ENCODE peak calls at places on chromosomes 6 and 20, in ten cellular contexts. One of them, this sample, is unnamed.

GRCh38 chr20:41018153-41018552 is 10.5 kb upstream of the TOP1 start:
- DNase-seq in fibroblast of lung: no peak
- DNase-seq in lung: no peak
- DNase-seq in coronary artery: no peak
- DNase-seq in cardiac muscle cell: no peak
- DNase-seq in astrocyte of the spinal cord: no peak
- DNase-seq in transverse colon: no peak
- DNase-seq in A549: no peak
- DNase-seq in WERI-Rb-1: no peak
- DNase-seq in mesenchymal stem cell: no peak
- DNase-seq in this sample: no peak

GRCh38 chr20:17655865-17656489 is 26.1 kb downstream of the RRBP1 start:
- DNase-seq in fibroblast of lung: no peak
- DNase-seq in lung: no peak
- DNase-seq in coronary artery: no peak
- DNase-seq in cardiac muscle cell: no peak
- DNase-seq in astrocyte of the spinal cord: peak
- DNase-seq in transverse colon: no peak
- DNase-seq in A549: no peak
- DNase-seq in WERI-Rb-1: no peak
- DNase-seq in mesenchymal stem cell: no peak
- DNase-seq in this sample: peak

GRCh38 chr6:76940186-76940585 is 523.1 kb downstream of the HTR1B start:
- DNase-seq in fibroblast of lung: peak
- DNase-seq in lung: no peak
- DNase-seq in coronary artery: no peak
- DNase-seq in cardiac muscle cell: peak
- DNase-seq in astrocyte of the spinal cord: no peak
- DNase-seq in transverse colon: no peak
- DNase-seq in A549: no peak
- DNase-seq in WERI-Rb-1: no peak
- DNase-seq in mesenchymal stem cell: no peak
- DNase-seq in this sample: peak

GRCh38 chr6:15129872-15130271 is 116.0 kb upstream of the JARID2 start:
- DNase-seq in fibroblast of lung: no peak
- DNase-seq in lung: no peak
- DNase-seq in coronary artery: no peak
- DNase-seq in cardiac muscle cell: no peak
- DNase-seq in astrocyte of the spinal cord: no peak
- DNase-seq in transverse colon: no peak
- DNase-seq in A549: no peak
- DNase-seq in WERI-Rb-1: no peak
- DNase-seq in mesenchymal stem cell: no peak
- DNase-seq in this sample: no peak

GRCh38 chr6:126539022-126539421 is 199.1 kb downstream of the CENPW start:
- DNase-seq in fibroblast of lung: peak
- DNase-seq in lung: no peak
- DNase-seq in coronary artery: no peak
- DNase-seq in cardiac muscle cell: peak
- DNase-seq in astrocyte of the spinal cord: peak
- DNase-seq in transverse colon: no peak
- DNase-seq in A549: peak
- DNase-seq in WERI-Rb-1: no peak
- DNase-seq in mesenchymal stem cell: peak
- DNase-seq in this sample: peak

GRCh38 chr6:145891565-145891964 is 72.6 kb downstream of the SHPRH start:
- DNase-seq in fibroblast of lung: peak
- DNase-seq in lung: no peak
- DNase-seq in coronary artery: no peak
- DNase-seq in cardiac muscle cell: peak
- DNase-seq in astrocyte of the spinal cord: peak
- DNase-seq in transverse colon: no peak
- DNase-seq in A549: no peak
- DNase-seq in WERI-Rb-1: no peak
- DNase-seq in mesenchymal stem cell: peak
- DNase-seq in this sample: peak

GRCh38 chr6:33808781-33809180 is 5.0 kb upstream of the MLN start:
- DNase-seq in fibroblast of lung: no peak
- DNase-seq in lung: no peak
- DNase-seq in coronary artery: no peak
- DNase-seq in cardiac muscle cell: no peak
- DNase-seq in astrocyte of the spinal cord: no peak
- DNase-seq in transverse colon: no peak
- DNase-seq in A549: no peak
- DNase-seq in WERI-Rb-1: no peak
- DNase-seq in mesenchymal stem cell: no peak
- DNase-seq in this sample: no peak

GRCh38 chr20:52971498-52972189 is 514 bp upstream of the TSHZ2 start:
- DNase-seq in fibroblast of lung: no peak
- DNase-seq in lung: no peak
- DNase-seq in coronary artery: no peak
- DNase-seq in cardiac muscle cell: no peak
- DNase-seq in astrocyte of the spinal cord: no peak
- DNase-seq in transverse colon: no peak
- DNase-seq in A549: no peak
- DNase-seq in WERI-Rb-1: no peak
- DNase-seq in mesenchymal stem cell: no peak
- DNase-seq in this sample: no peak

GRCh38 chr6:28648878-28649375 is 123.2 kb downstream of the GPX5 start:
- DNase-seq in fibroblast of lung: no peak
- DNase-seq in lung: no peak
- DNase-seq in coronary artery: no peak
- DNase-seq in cardiac muscle cell: no peak
- DNase-seq in astrocyte of the spinal cord: no peak
- DNase-seq in transverse colon: no peak
- DNase-seq in A549: peak
- DNase-seq in WERI-Rb-1: no peak
- DNase-seq in mesenchymal stem cell: no peak
- DNase-seq in this sample: no peak
- H3K4me3 ChIP-seq in fibroblast of lung: peak
- H3K4me3 ChIP-seq in lung: no peak
- H3K4me3 ChIP-seq in coronary artery: peak
- H3K4me3 ChIP-seq in cardiac muscle cell: peak
- H3K4me3 ChIP-seq in astrocyte of the spinal cord: peak
- H3K4me3 ChIP-seq in transverse colon: peak
- H3K4me3 ChIP-seq in A549: peak
- H3K4me3 ChIP-seq in WERI-Rb-1: peak
- H3K4me3 ChIP-seq in mesenchymal stem cell: peak
- H3K4me3 ChIP-seq in this sample: peak

GRCh38 chr6:148771212-148771601 is 24.4 kb downstream of the UST start:
- DNase-seq in fibroblast of lung: no peak
- DNase-seq in lung: peak
- DNase-seq in coronary artery: no peak
- DNase-seq in cardiac muscle cell: no peak
- DNase-seq in astrocyte of the spinal cord: no peak
- DNase-seq in transverse colon: peak
- DNase-seq in A549: no peak
- DNase-seq in WERI-Rb-1: no peak
- DNase-seq in mesenchymal stem cell: no peak
- DNase-seq in this sample: no peak

GRCh38 chr6:148779142-148779562 is 32.3 kb downstream of the UST start:
- DNase-seq in fibroblast of lung: peak
- DNase-seq in lung: no peak
- DNase-seq in coronary artery: no peak
- DNase-seq in cardiac muscle cell: peak
- DNase-seq in astrocyte of the spinal cord: no peak
- DNase-seq in transverse colon: no peak
- DNase-seq in A549: no peak
- DNase-seq in WERI-Rb-1: no peak
- DNase-seq in mesenchymal stem cell: peak
- DNase-seq in this sample: peak

GRCh38 chr6:148780918-148781436 is 34.1 kb downstream of the UST start:
- DNase-seq in fibroblast of lung: no peak
- DNase-seq in lung: no peak
- DNase-seq in coronary artery: no peak
- DNase-seq in cardiac muscle cell: no peak
- DNase-seq in astrocyte of the spinal cord: no peak
- DNase-seq in transverse colon: no peak
- DNase-seq in A549: no peak
- DNase-seq in WERI-Rb-1: no peak
- DNase-seq in mesenchymal stem cell: no peak
- DNase-seq in this sample: no peak

GRCh38 chr6:148771896-148772554 is 25.2 kb downstream of the UST start:
- DNase-seq in fibroblast of lung: no peak
- DNase-seq in lung: no peak
- DNase-seq in coronary artery: no peak
- DNase-seq in cardiac muscle cell: no peak
- DNase-seq in astrocyte of the spinal cord: no peak
- DNase-seq in transverse colon: no peak
- DNase-seq in A549: no peak
- DNase-seq in WERI-Rb-1: no peak
- DNase-seq in mesenchymal stem cell: no peak
- DNase-seq in this sample: peak

DNA sequence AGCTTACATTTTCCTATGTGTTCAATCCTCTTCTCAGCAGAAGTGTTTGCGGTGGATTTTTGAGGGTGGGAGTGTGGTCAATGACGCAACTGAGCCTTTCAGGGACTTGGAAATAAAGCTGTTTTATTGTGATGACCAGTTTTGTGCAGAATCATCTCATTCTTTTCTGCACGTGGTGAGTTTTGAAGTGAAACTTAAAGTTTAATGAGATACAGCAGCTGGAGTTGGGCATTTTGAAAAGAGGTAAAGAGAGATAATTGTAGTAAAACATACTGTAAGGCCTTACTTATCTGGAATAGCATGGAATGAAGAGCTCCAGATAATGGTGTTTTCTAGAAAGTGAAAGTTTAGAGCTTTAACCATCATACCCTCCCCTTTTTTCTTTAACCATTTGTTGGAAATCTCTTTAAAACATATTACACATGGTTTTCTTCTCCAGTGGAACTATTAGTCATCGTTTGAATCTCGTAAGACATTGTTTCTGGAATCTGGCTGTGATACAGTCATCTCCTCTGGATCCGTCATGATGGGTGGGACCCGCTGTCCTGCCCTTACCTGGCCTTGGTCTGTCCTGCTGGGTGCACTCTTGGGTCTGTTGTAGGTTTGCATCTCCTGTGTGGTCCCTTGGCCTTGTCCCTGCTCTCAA is 29.6 kb downstream of the UST start:
- DNase-seq in fibroblast of lung: peak
- DNase-seq in lung: no peak
- DNase-seq in coronary artery: no peak
- DNase-seq in cardiac muscle cell: peak
- DNase-seq in astrocyte of the spinal cord: peak
- DNase-seq in transverse colon: no peak
- DNase-seq in A549: peak
- DNase-seq in WERI-Rb-1: no peak
- DNase-seq in mesenchymal stem cell: peak
- DNase-seq in this sample: peak
- H3K4me3 ChIP-seq in fibroblast of lung: peak
- H3K4me3 ChIP-seq in lung: no peak
- H3K4me3 ChIP-seq in coronary artery: no peak
- H3K4me3 ChIP-seq in cardiac muscle cell: no peak
- H3K4me3 ChIP-seq in astrocyte of the spinal cord: peak
- H3K4me3 ChIP-seq in transverse colon: no peak
- H3K4me3 ChIP-seq in A549: no peak
- H3K4me3 ChIP-seq in WERI-Rb-1: no peak
- H3K4me3 ChIP-seq in mesenchymal stem cell: peak
- H3K4me3 ChIP-seq in this sample: peak

GRCh38 chr6:156955494-156956183 is 178.5 kb downstream of the ARID1B start:
- DNase-seq in fibroblast of lung: no peak
- DNase-seq in lung: no peak
- DNase-seq in coronary artery: no peak
- DNase-seq in cardiac muscle cell: peak
- DNase-seq in astrocyte of the spinal cord: peak
- DNase-seq in transverse colon: peak
- DNase-seq in A549: no peak
- DNase-seq in WERI-Rb-1: no peak
- DNase-seq in mesenchymal stem cell: no peak
- DNase-seq in this sample: peak

GRCh38 chr6:156954781-156955180 is 177.6 kb downstream of the ARID1B start:
- DNase-seq in fibroblast of lung: no peak
- DNase-seq in lung: no peak
- DNase-seq in coronary artery: no peak
- DNase-seq in cardiac muscle cell: no peak
- DNase-seq in astrocyte of the spinal cord: no peak
- DNase-seq in transverse colon: no peak
- DNase-seq in A549: no peak
- DNase-seq in WERI-Rb-1: no peak
- DNase-seq in mesenchymal stem cell: no peak
- DNase-seq in this sample: no peak

GRCh38 chr6:156953478-156954146 is 176.4 kb downstream of the ARID1B start:
- DNase-seq in fibroblast of lung: peak
- DNase-seq in lung: no peak
- DNase-seq in coronary artery: no peak
- DNase-seq in cardiac muscle cell: peak
- DNase-seq in astrocyte of the spinal cord: peak
- DNase-seq in transverse colon: no peak
- DNase-seq in A549: peak
- DNase-seq in WERI-Rb-1: no peak
- DNase-seq in mesenchymal stem cell: peak
- DNase-seq in this sample: peak

GRCh38 chr6:156953125-156953477 is 175.9 kb downstream of the ARID1B start:
- DNase-seq in fibroblast of lung: no peak
- DNase-seq in lung: no peak
- DNase-seq in coronary artery: no peak
- DNase-seq in cardiac muscle cell: peak
- DNase-seq in astrocyte of the spinal cord: no peak
- DNase-seq in transverse colon: no peak
- DNase-seq in A549: no peak
- DNase-seq in WERI-Rb-1: no peak
- DNase-seq in mesenchymal stem cell: no peak
- DNase-seq in this sample: no peak

DNA sequence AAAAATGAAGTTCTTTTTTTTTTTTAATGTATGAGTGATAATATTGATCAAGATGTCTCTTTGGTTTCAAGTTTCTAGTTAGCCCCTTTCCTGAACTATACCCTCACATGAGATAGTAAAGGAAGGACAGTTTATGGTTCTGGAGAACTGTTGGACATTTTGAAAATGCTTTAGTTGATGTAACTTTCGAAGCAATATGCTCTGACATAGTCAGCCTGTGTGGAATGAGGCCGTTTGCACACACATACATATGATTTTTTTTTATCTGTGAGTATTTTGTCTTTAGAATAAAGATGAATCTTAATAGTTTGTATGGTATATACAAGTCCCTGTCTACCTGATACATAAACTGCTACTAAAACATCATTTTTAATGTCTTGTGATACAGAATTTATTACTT is 177.0 kb downstream of the ARID1B start:
- DNase-seq in fibroblast of lung: no peak
- DNase-seq in lung: no peak
- DNase-seq in coronary artery: no peak
- DNase-seq in cardiac muscle cell: no peak
- DNase-seq in astrocyte of the spinal cord: no peak
- DNase-seq in transverse colon: no peak
- DNase-seq in A549: no peak
- DNase-seq in WERI-Rb-1: no peak
- DNase-seq in mesenchymal stem cell: peak
- DNase-seq in this sample: peak
- H3K4me3 ChIP-seq in fibroblast of lung: no peak
- H3K4me3 ChIP-seq in lung: no peak
- H3K4me3 ChIP-seq in coronary artery: no peak
- H3K4me3 ChIP-seq in cardiac muscle cell: no peak
- H3K4me3 ChIP-seq in astrocyte of the spinal cord: no peak
- H3K4me3 ChIP-seq in transverse colon: no peak
- H3K4me3 ChIP-seq in A549: no peak
- H3K4me3 ChIP-seq in WERI-Rb-1: no peak
- H3K4me3 ChIP-seq in mesenchymal stem cell: peak
- H3K4me3 ChIP-seq in this sample: no peak

GRCh38 chr20:11849976-11850670 is 67.6 kb upstream of the BTBD3 start:
- DNase-seq in fibroblast of lung: peak
- DNase-seq in lung: no peak
- DNase-seq in coronary artery: no peak
- DNase-seq in cardiac muscle cell: peak
- DNase-seq in astrocyte of the spinal cord: peak
- DNase-seq in transverse colon: no peak
- DNase-seq in A549: no peak
- DNase-seq in WERI-Rb-1: peak
- DNase-seq in mesenchymal stem cell: peak
- DNase-seq in this sample: peak

GRCh38 chr20:11852189-11852588 is 65.5 kb upstream of the BTBD3 start:
- DNase-seq in fibroblast of lung: no peak
- DNase-seq in lung: no peak
- DNase-seq in coronary artery: no peak
- DNase-seq in cardiac muscle cell: no peak
- DNase-seq in astrocyte of the spinal cord: no peak
- DNase-seq in transverse colon: no peak
- DNase-seq in A549: no peak
- DNase-seq in WERI-Rb-1: no peak
- DNase-seq in mesenchymal stem cell: no peak
- DNase-seq in this sample: no peak

GRCh38 chr20:11851646-11852045 is 66.0 kb upstream of the BTBD3 start:
- DNase-seq in fibroblast of lung: no peak
- DNase-seq in lung: no peak
- DNase-seq in coronary artery: no peak
- DNase-seq in cardiac muscle cell: no peak
- DNase-seq in astrocyte of the spinal cord: peak
- DNase-seq in transverse colon: no peak
- DNase-seq in A549: no peak
- DNase-seq in WERI-Rb-1: no peak
- DNase-seq in mesenchymal stem cell: no peak
- DNase-seq in this sample: peak

GRCh38 chr20:11849270-11849920 is 68.3 kb upstream of the BTBD3 start:
- DNase-seq in fibroblast of lung: peak
- DNase-seq in lung: no peak
- DNase-seq in coronary artery: no peak
- DNase-seq in cardiac muscle cell: peak
- DNase-seq in astrocyte of the spinal cord: peak
- DNase-seq in transverse colon: no peak
- DNase-seq in A549: no peak
- DNase-seq in WERI-Rb-1: peak
- DNase-seq in mesenchymal stem cell: peak
- DNase-seq in this sample: peak

GRCh38 chr20:11850901-11851300 is 66.8 kb upstream of the BTBD3 start:
- DNase-seq in fibroblast of lung: peak
- DNase-seq in lung: no peak
- DNase-seq in coronary artery: no peak
- DNase-seq in cardiac muscle cell: peak
- DNase-seq in astrocyte of the spinal cord: peak
- DNase-seq in transverse colon: no peak
- DNase-seq in A549: no peak
- DNase-seq in WERI-Rb-1: no peak
- DNase-seq in mesenchymal stem cell: peak
- DNase-seq in this sample: peak
- H3K4me3 ChIP-seq in fibroblast of lung: no peak
- H3K4me3 ChIP-seq in lung: no peak
- H3K4me3 ChIP-seq in coronary artery: no peak
- H3K4me3 ChIP-seq in cardiac muscle cell: no peak
- H3K4me3 ChIP-seq in astrocyte of the spinal cord: no peak
- H3K4me3 ChIP-seq in transverse colon: no peak
- H3K4me3 ChIP-seq in A549: no peak
- H3K4me3 ChIP-seq in WERI-Rb-1: no peak
- H3K4me3 ChIP-seq in mesenchymal stem cell: no peak
- H3K4me3 ChIP-seq in this sample: no peak

This sample was measured in choroid plexus epithelial cell.